ENCODE peak calls at places on chromosomes 16 and 17, in five cellular contexts. S is aorta; P is HAP-1; U is stimulated activated CD4-positive, alpha-beta T cell treated with anti-CD3 and anti-CD28 coated beads, Interleukin-2, amount 100 ng/mL, for 48 hours; Y is A549. T is an unnamed sample.

GRCh38 chr16:89489040-89489721 is 1.2 kb downstream of the ANKRD11 start:
- DNase-seq in U (peak), P (peak), Y (peak), S (peak), T (peak)

GRCh38 chr16:89312598-89313299 is 95.2 kb downstream of the ZNF778 start:
- DNase-seq in S (no peak), Y (no peak), P (no peak), U (no peak), T (no peak)

GRCh38 chr17:14037453-14037852 is 31.9 kb upstream of the COX10 start:
- DNase-seq in P (no peak), U (no peak), Y (no peak), S (no peak), T (no peak)

GRCh38 chr17:66431910-66432309 is 129.5 kb downstream of the PRKCA start:
- DNase-seq in U (no peak), S (no peak), Y (peak), P (no peak), T (no peak)

GRCh38 chr17:61444831-61445230 is 7.4 kb upstream of the TBX4 start:
- DNase-seq in S (no peak), U (no peak), Y (peak), P (peak), T (no peak)

GRCh38 chr17:61360318-61360717 is 39.3 kb upstream of the TBX2 start:
- DNase-seq in S (no peak), Y (no peak), P (no peak), U (no peak), T (no peak)

GRCh38 chr17:76497979-76498885 is 3.0 kb downstream of the RHBDF2 start:
- DNase-seq in Y (peak), U (no peak), S (peak), P (no peak), T (no peak)

GRCh38 chr17:31390426-31390747 is 1.1 kb upstream of the RAB11FIP4 start:
- DNase-seq in U (no peak), Y (no peak), S (no peak), P (no peak), T (peak)

GRCh38 chr16:65410801-65411200 is 288.9 kb upstream of the CDH11 start:
- DNase-seq in Y (no peak), P (no peak), U (no peak), S (no peak), T (no peak)

GRCh38 chr16:84943620-84944019 is 67.7 kb downstream of the ZDHHC7 start:
- DNase-seq in P (no peak), Y (no peak), U (no peak), S (no peak), T (no peak)

GRCh38 chr16:88719267-88719932 is 13.1 kb downstream of the CTU2 start:
- DNase-seq in U (no peak), Y (no peak), S (no peak), P (no peak), T (no peak)

GRCh38 chr17:72049914-72050313 is 70.9 kb upstream of the SOX9 start:
- DNase-seq in Y (no peak), U (no peak), S (no peak), P (no peak), T (no peak)

GRCh38 chr16:2814757-2815298 is 2.2 kb upstream of the PRSS21 start:
- DNase-seq in Y (no peak), U (no peak), S (peak), P (no peak), T (no peak)

GRCh38 chr16:50351116-50351515 is 17.7 kb downstream of the BRD7 start:
- DNase-seq in U (no peak), Y (no peak), P (no peak), S (no peak), T (no peak)

GRCh38 chr17:32267690-32268205 is 2.1 kb downstream of the RHBDL3 start:
- DNase-seq in P (no peak), U (no peak), Y (no peak), S (no peak), T (no peak)

GRCh38 chr17:81493198-81494038 is 19.2 kb downstream of the ACTG1 start:
- DNase-seq in P (no peak), U (no peak), S (no peak), Y (no peak), T (no peak)

GRCh38 chr16:67238278-67238575 is 9.1 kb downstream of the FHOD1 start:
- DNase-seq in P (no peak), S (peak), Y (no peak), U (no peak), T (no peak)

GRCh38 chr17:7354262-7354781 is 634 bp upstream of the TMEM95 start:
- DNase-seq in S (no peak), P (no peak), Y (peak), U (no peak), T (no peak)

GRCh38 chr17:69525920-69526841 is 111.7 kb downstream of the MAP2K6 start:
- DNase-seq in S (no peak), P (peak), U (no peak), Y (peak), T (no peak)

GRCh38 chr17:28225271-28225670 is 93.7 kb upstream of the TMEM97 start:
- DNase-seq in P (no peak), Y (no peak), S (peak), U (no peak), T (no peak)

GRCh38 chr17:76120658-76121008 is 17.0 kb upstream of the EXOC7 start:
- DNase-seq in Y (no peak), S (no peak), P (no peak), U (no peak), T (no peak)

GRCh38 chr16:84423416-84423837 is 55.1 kb downstream of the ATP2C2 start:
- DNase-seq in P (peak), Y (peak), S (no peak), U (no peak), T (no peak)

GRCh38 chr17:67125417-67125816 is 81.1 kb downstream of the CACNG1 start:
- DNase-seq in U (no peak), P (no peak), Y (no peak), S (no peak), T (no peak)

GRCh38 chr16:75010427-75010826 is 11.6 kb downstream of the ZNRF1 start:
- DNase-seq in P (no peak), S (no peak), U (no peak), Y (no peak), T (no peak)

GRCh38 chr17:75876190-75876937 is 2.0 kb downstream of the TRIM47 start:
- DNase-seq in U (peak), Y (peak), S (peak), P (no peak), T (peak)

GRCh38 chr17:3972281-3972731 is 8.1 kb upstream of the ATP2A3 start:
- DNase-seq in S (peak), Y (no peak), U (no peak), P (no peak), T (no peak)

GRCh38 chr16:75011634-75012307 is 12.9 kb downstream of the ZNRF1 start:
- DNase-seq in U (peak), S (no peak), Y (peak), P (no peak), T (peak)

GRCh38 chr17:7250655-7251329 is 742 bp downstream of the CTDNEP1 start:
- DNase-seq in S (no peak), P (no peak), Y (no peak), U (no peak), T (no peak)

T was measured in activated CD8-positive, alpha-beta memory T cell treated with anti-CD3 and anti-CD28 coated beads, Interleukin-2, amount 50 U/mL, for 48 hours.